ENCODE peak calls at places on chromosome 3, in four cellular contexts. E is fibroblast of the aortic adventitia; L is body of pancreas; Z is activated CD4-positive, CD25-positive, alpha-beta regulatory T cell. W is an unnamed sample.
A peak's percentile ranks its signal among the peaks of the same experiment; 100 is the strongest.

GRCh38 chr3:153350420-153350819 is 188.4 kb downstream of the RAP2B start:
- DNase-seq in E (peak; percentile 71), L (no peak), Z (no peak), W (peak; percentile 68)

GRCh38 chr3:33060609-33061337 is 36.2 kb downstream of the GLB1 start:
- DNase-seq in E (no peak), L (no peak), Z (peak; percentile 45), W (no peak)

GRCh38 chr3:191136347-191136746 is 62.7 kb upstream of the OSTN start:
- DNase-seq in E (peak; percentile 39), L (no peak), Z (no peak), W (peak; percentile 43)

GRCh38 chr3:54046677-54047214 is 75.6 kb upstream of the CACNA2D3 start:
- DNase-seq in E (peak; percentile 37), L (peak; percentile 66), Z (no peak), W (no peak)

GRCh38 chr3:128727996-128728395 is 2.0 kb downstream of the RAB7A start:
- DNase-seq in E (peak; percentile 46), L (no peak), Z (no peak), W (peak; percentile 31)

GRCh38 chr3:67804089-67804488 is 149.7 kb upstream of the SUCLG2 start:
- DNase-seq in E (no peak), L (no peak), Z (no peak), W (no peak)

GRCh38 chr3:94395851-94396250 is 333.0 kb downstream of the NSUN3 start:
- DNase-seq in E (no peak), L (no peak), Z (no peak), W (no peak)

GRCh38 chr3:103089758-103090157 is 654.9 kb downstream of the ZPLD1 start:
- DNase-seq in E (no peak), L (no peak), Z (no peak), W (no peak)

GRCh38 chr3:102083971-102084370 is 234.7 kb downstream of the NFKBIZ start:
- DNase-seq in E (peak; percentile 86), L (no peak), Z (no peak), W (peak; percentile 31)

GRCh38 chr3:186107148-186108105 is 1.5 kb downstream of the ETV5 start:
- DNase-seq in E (peak; percentile 72), L (peak; percentile 77), Z (no peak), W (peak; percentile 78)

GRCh38 chr3:142779591-142779990 is 55.8 kb downstream of the TRPC1 start:
- DNase-seq in E (peak; percentile 16), L (no peak), Z (no peak), W (peak; percentile 9)

GRCh38 chr3:160929595-160929994 is 173.6 kb downstream of the PPM1L start:
- DNase-seq in E (no peak), L (peak; percentile 25), Z (no peak), W (peak; percentile 5)

GRCh38 chr3:122984007-122984406 is 43.6 kb downstream of the SEMA5B start:
- DNase-seq in E (no peak), L (no peak), Z (no peak), W (no peak)

W was measured in GM03348.